ENCODE peak calls at places on chromosomes 1 and 21, in eight cellular contexts. Z is PC-9; O is hepatic stellate cell; R is amniotic epithelial cell; Q is activated CD8-positive, alpha-beta T cell treated with anti-CD3 and anti-CD28 coated beads for 36 hours; I is glutamatergic neuron; Y is NCI-H524; P is lower leg skin. E is an unnamed sample.

GRCh38 chr1:86389315-86389714 is 6.8 kb downstream of the ODF2L start:
- DNase-seq in P (no peak), R (no peak), I (no peak), Z (no peak), Y (no peak), Q (no peak), O (no peak), E (no peak)

GRCh38 chr1:30376054-30376453 is 347.3 kb downstream of the MATN1 start:
- DNase-seq in Y (no peak), Q (no peak), I (no peak), P (no peak), O (no peak), R (no peak), Z (no peak), E (no peak)

GRCh38 chr1:14630986-14631385 is 32.5 kb downstream of the KAZN start:
- DNase-seq in Q (no peak), I (no peak), P (no peak), Y (peak; percentile 36), O (no peak), Z (no peak), R (no peak), E (no peak)

GRCh38 chr1:96968582-96969378 is 247.2 kb downstream of the PTBP2 start:
- DNase-seq in P (no peak), Y (no peak), R (peak; percentile 80), I (no peak), O (no peak), Z (no peak), Q (no peak), E (no peak)

GRCh38 chr21:44761747-44762208 is 39.8 kb downstream of the UBE2G2 start:
- DNase-seq in O (no peak), Y (no peak), R (no peak), Q (no peak), I (no peak), Z (no peak), P (no peak), E (no peak)

GRCh38 chr21:45525910-45526306 is 16.3 kb downstream of the SLC19A1 start:
- DNase-seq in P (no peak), Y (no peak), O (no peak), Z (no peak), Q (no peak), I (no peak), R (no peak), E (no peak)

GRCh38 chr1:226034482-226034881 is 28.0 kb upstream of the H3-3A start:
- DNase-seq in Y (no peak), Q (no peak), R (peak; percentile 56), I (no peak), P (peak; percentile 91), Z (no peak), O (peak; percentile 37), E (peak; percentile 98)

GRCh38 chr21:44703731-44704635 is 7.0 kb downstream of the KRTAP10-12 start:
- DNase-seq in Q (no peak), R (no peak), Z (no peak), Y (no peak), I (no peak), P (no peak), O (no peak), E (no peak)

GRCh38 chr1:56249244-56249643 is 330.1 kb downstream of the PLPP3 start:
- DNase-seq in Q (no peak), Z (no peak), I (no peak), R (no peak), O (no peak), P (no peak), Y (no peak), E (peak; percentile 95)

GRCh38 chr1:83545450-83545849 is 453.5 kb downstream of the TTLL7 start:
- DNase-seq in O (no peak), R (no peak), I (no peak), P (no peak), Z (no peak), Q (no peak), Y (no peak), E (peak; percentile 47)

GRCh38 chr1:97806336-97806735 is 114.5 kb downstream of the DPYD start:
- DNase-seq in I (no peak), Z (no peak), Q (no peak), P (no peak), O (no peak), Y (no peak), R (no peak), E (no peak)

GRCh38 chr1:187203257-187203656 is 374.5 kb downstream of the PLA2G4A start:
- DNase-seq in R (peak; percentile 75), Z (peak; percentile 7), O (no peak), P (no peak), I (no peak), Q (no peak), Y (no peak), E (no peak)

GRCh38 chr1:112904831-112905227 is 51.2 kb downstream of the SLC16A1 start:
- DNase-seq in Q (no peak), P (no peak), Y (no peak), R (peak; percentile 17), O (no peak), Z (peak; percentile 67), I (no peak), E (no peak)

GRCh38 chr1:14215151-14215550 is 383.3 kb upstream of the KAZN start:
- DNase-seq in R (no peak), Y (no peak), O (no peak), Z (no peak), I (no peak), P (no peak), Q (no peak), E (no peak)

GRCh38 chr1:245043617-245043952 is 111.2 kb upstream of the KIF26B start:
- DNase-seq in I (no peak), Y (no peak), Z (no peak), R (no peak), O (no peak), Q (no peak), P (no peak), E (no peak)

GRCh38 chr21:36297555-36297937 is 22.5 kb upstream of the MORC3 start:
- DNase-seq in Q (peak; percentile 9), P (no peak), I (no peak), R (no peak), Z (no peak), O (no peak), Y (no peak), E (no peak)

GRCh38 chr1:207964195-207964966 is 53.5 kb upstream of the CD34 start:
- DNase-seq in P (peak; percentile 42), I (no peak), R (peak; percentile 69), Y (no peak), Q (no peak), Z (peak; percentile 2), O (peak; percentile 59), E (no peak)

GRCh38 chr1:234963180-234963903 is 165.3 kb downstream of the TOMM20 start:
- DNase-seq in P (peak; percentile 81), R (peak; percentile 96), I (no peak), Z (peak; percentile 90), Y (no peak), O (peak; percentile 83), Q (peak; percentile 98), E (peak; percentile 100)

GRCh38 chr1:177424746-177425145 is 254.0 kb downstream of the BRINP2 start:
- DNase-seq in R (no peak), Y (peak; percentile 97), P (no peak), O (no peak), I (no peak), Q (no peak), Z (no peak), E (no peak)